ENCODE peak calls at places on chromosome 1, in six cellular contexts. N, J, Z, S, O and C are unnamed samples.

GRCh38 chr1:43466403-43466802 is 12.7 kb upstream of the HYI start:
- DNase-seq in Z (no peak), O (no peak), N (no peak), S (no peak), J (no peak), C (no peak)

GRCh38 chr1:36560621-36561364 is 78.1 kb upstream of the CSF3R start:
- DNase-seq in S (no peak), Z (no peak), J (peak), O (no peak), N (no peak), C (no peak)

GRCh38 chr1:172719694-172720138 is 60.8 kb downstream of the FASLG start:
- DNase-seq in N (no peak), O (no peak), Z (peak), S (no peak), J (no peak), C (no peak)

GRCh38 chr1:242827538-242827937 is 303.0 kb upstream of the PLD5 start:
- DNase-seq in J (no peak), Z (no peak), S (no peak), N (no peak), O (no peak), C (no peak)

GRCh38 chr1:94976996-94977548 is 50.2 kb upstream of the CNN3 start:
- DNase-seq in O (no peak), Z (no peak), S (no peak), J (no peak), N (no peak), C (no peak)

GRCh38 chr1:87252406-87252805 is 76.3 kb upstream of the LMO4 start:
- DNase-seq in N (no peak), O (no peak), Z (no peak), S (no peak), J (no peak), C (peak)

GRCh38 chr1:204278254-204278653 is 64.5 kb upstream of the GOLT1A start:
- DNase-seq in N (no peak), J (no peak), O (no peak), Z (no peak), S (no peak), C (no peak)

GRCh38 chr1:24384251-24385090 is 29.1 kb downstream of the STPG1 start:
- DNase-seq in J (no peak), Z (no peak), N (peak), S (no peak), O (peak), C (no peak)

GRCh38 chr1:109213345-109213823 is 334 bp upstream of the SARS1 start:
- DNase-seq in S (no peak), N (no peak), J (no peak), O (no peak), Z (no peak), C (no peak)

GRCh38 chr1:212667223-212668139 is 32.2 kb downstream of the BATF3 start:
- DNase-seq in O (no peak), Z (no peak), N (peak), S (no peak), J (peak), C (peak)

GRCh38 chr1:188154196-188154595 is 1325.4 kb downstream of the PLA2G4A start:
- DNase-seq in J (no peak), N (no peak), S (no peak), Z (no peak), O (no peak), C (no peak)

GRCh38 chr1:12309783-12310742 is 80.2 kb downstream of the VPS13D start:
- DNase-seq in O (no peak), Z (no peak), J (no peak), N (peak), S (no peak), C (no peak)

GRCh38 chr1:8182034-8182761 is 135.7 kb upstream of the SLC45A1 start:
- DNase-seq in O (peak), N (peak), J (no peak), S (no peak), Z (no peak), C (no peak)